ENCODE peak calls at places on chromosome 12, in eight cellular contexts. One of them, this sample, is unnamed. For H3K4me1, the result is how much of the 10 kb centered on the place peaks cover.

GRCh38 chr12:98635657-98636323 is 8.8 kb downstream of the IKBIP start:
- DNase-seq in neuronal stem cell: no peak
- DNase-seq in effector memory CD4-positive, alpha-beta T cell: no peak
- DNase-seq in MM.1S: no peak
- DNase-seq in transverse colon: no peak
- DNase-seq in cardiac muscle cell: peak
- DNase-seq in naive thymus-derived CD4-positive, alpha-beta T cell: no peak
- DNase-seq in fibroblast of lung: peak
- DNase-seq in this sample: peak

GRCh38 chr12:12685305-12685704 is 10.7 kb downstream of the GPR19 start:
- DNase-seq in neuronal stem cell: peak
- DNase-seq in effector memory CD4-positive, alpha-beta T cell: no peak
- DNase-seq in MM.1S: no peak
- DNase-seq in transverse colon: no peak
- DNase-seq in cardiac muscle cell: no peak
- DNase-seq in naive thymus-derived CD4-positive, alpha-beta T cell: no peak
- DNase-seq in fibroblast of lung: no peak
- DNase-seq in this sample: no peak

GRCh38 chr12:28629691-28630090 is 439.4 kb downstream of the CCDC91 start:
- DNase-seq in neuronal stem cell: no peak
- DNase-seq in effector memory CD4-positive, alpha-beta T cell: no peak
- DNase-seq in MM.1S: no peak
- DNase-seq in transverse colon: no peak
- DNase-seq in cardiac muscle cell: no peak
- DNase-seq in naive thymus-derived CD4-positive, alpha-beta T cell: no peak
- DNase-seq in fibroblast of lung: no peak
- DNase-seq in this sample: no peak

GRCh38 chr12:98229539-98229921 is 285.9 kb upstream of the TMPO start:
- DNase-seq in neuronal stem cell: no peak
- DNase-seq in effector memory CD4-positive, alpha-beta T cell: no peak
- DNase-seq in MM.1S: no peak
- DNase-seq in transverse colon: no peak
- DNase-seq in cardiac muscle cell: no peak
- DNase-seq in naive thymus-derived CD4-positive, alpha-beta T cell: no peak
- DNase-seq in fibroblast of lung: no peak
- DNase-seq in this sample: no peak

GRCh38 chr12:9922429-9922828 is 9.7 kb downstream of the CLEC2A start:
- DNase-seq in neuronal stem cell: no peak
- DNase-seq in effector memory CD4-positive, alpha-beta T cell: no peak
- DNase-seq in MM.1S: peak
- DNase-seq in transverse colon: no peak
- DNase-seq in cardiac muscle cell: no peak
- DNase-seq in naive thymus-derived CD4-positive, alpha-beta T cell: no peak
- DNase-seq in fibroblast of lung: no peak
- DNase-seq in this sample: no peak

GRCh38 chr12:18158774-18159557 is 69.0 kb upstream of the RERGL start:
- DNase-seq in neuronal stem cell: no peak
- DNase-seq in effector memory CD4-positive, alpha-beta T cell: peak
- DNase-seq in MM.1S: peak
- DNase-seq in transverse colon: no peak
- DNase-seq in cardiac muscle cell: peak
- DNase-seq in naive thymus-derived CD4-positive, alpha-beta T cell: peak
- DNase-seq in fibroblast of lung: peak
- DNase-seq in this sample: peak

GRCh38 chr12:121124402-121125109 is 8.1 kb upstream of the P2RX7 start:
- DNase-seq in neuronal stem cell: no peak
- DNase-seq in effector memory CD4-positive, alpha-beta T cell: no peak
- DNase-seq in MM.1S: no peak
- DNase-seq in transverse colon: no peak
- DNase-seq in cardiac muscle cell: no peak
- DNase-seq in naive thymus-derived CD4-positive, alpha-beta T cell: no peak
- DNase-seq in fibroblast of lung: peak
- DNase-seq in this sample: no peak

GRCh38 chr12:120327593-120327992 is at the start of gene PLA2G1B:
- DNase-seq in neuronal stem cell: no peak
- DNase-seq in effector memory CD4-positive, alpha-beta T cell: no peak
- DNase-seq in MM.1S: no peak
- DNase-seq in transverse colon: no peak
- DNase-seq in cardiac muscle cell: no peak
- DNase-seq in naive thymus-derived CD4-positive, alpha-beta T cell: no peak
- DNase-seq in fibroblast of lung: no peak
- DNase-seq in this sample: no peak

GRCh38 chr12:18383203-18383602 is 121.9 kb downstream of the PIK3C2G start:
- DNase-seq in neuronal stem cell: peak
- DNase-seq in effector memory CD4-positive, alpha-beta T cell: no peak
- DNase-seq in MM.1S: no peak
- DNase-seq in transverse colon: no peak
- DNase-seq in cardiac muscle cell: peak
- DNase-seq in naive thymus-derived CD4-positive, alpha-beta T cell: no peak
- DNase-seq in fibroblast of lung: peak
- DNase-seq in this sample: no peak

GRCh38 chr12:79597910-79598309 is 92.9 kb downstream of the PAWR start:
- DNase-seq in neuronal stem cell: no peak
- DNase-seq in effector memory CD4-positive, alpha-beta T cell: no peak
- DNase-seq in MM.1S: no peak
- DNase-seq in transverse colon: no peak
- DNase-seq in cardiac muscle cell: no peak
- DNase-seq in naive thymus-derived CD4-positive, alpha-beta T cell: no peak
- DNase-seq in fibroblast of lung: no peak
- DNase-seq in this sample: no peak

GRCh38 chr12:6608592-6609311 is 1.6 kb upstream of the CHD4 start:
- DNase-seq in neuronal stem cell: no peak
- DNase-seq in effector memory CD4-positive, alpha-beta T cell: no peak
- DNase-seq in MM.1S: no peak
- DNase-seq in transverse colon: no peak
- DNase-seq in cardiac muscle cell: no peak
- DNase-seq in naive thymus-derived CD4-positive, alpha-beta T cell: no peak
- DNase-seq in fibroblast of lung: peak
- DNase-seq in this sample: peak

GRCh38 chr12:47715393-47715876 is 9.6 kb upstream of the RPAP3 start:
- DNase-seq in neuronal stem cell: peak
- DNase-seq in effector memory CD4-positive, alpha-beta T cell: peak
- DNase-seq in MM.1S: peak
- DNase-seq in transverse colon: peak
- DNase-seq in cardiac muscle cell: peak
- DNase-seq in naive thymus-derived CD4-positive, alpha-beta T cell: peak
- DNase-seq in fibroblast of lung: peak
- DNase-seq in this sample: peak

GRCh38 chr12:91215940-91216454 is 33.4 kb upstream of the DCN start:
- DNase-seq in neuronal stem cell: no peak
- DNase-seq in effector memory CD4-positive, alpha-beta T cell: no peak
- DNase-seq in MM.1S: no peak
- DNase-seq in transverse colon: no peak
- DNase-seq in cardiac muscle cell: no peak
- DNase-seq in naive thymus-derived CD4-positive, alpha-beta T cell: no peak
- DNase-seq in fibroblast of lung: peak
- DNase-seq in this sample: no peak

GRCh38 chr12:122371475-122372045 is 50.9 kb downstream of the CLIP1 start:
- DNase-seq in neuronal stem cell: no peak
- DNase-seq in effector memory CD4-positive, alpha-beta T cell: no peak
- DNase-seq in MM.1S: no peak
- DNase-seq in transverse colon: no peak
- DNase-seq in cardiac muscle cell: no peak
- DNase-seq in naive thymus-derived CD4-positive, alpha-beta T cell: no peak
- DNase-seq in fibroblast of lung: no peak
- DNase-seq in this sample: no peak

GRCh38 chr12:99810718-99811593 is 163.4 kb downstream of the GARIN6 start:
- DNase-seq in neuronal stem cell: no peak
- DNase-seq in effector memory CD4-positive, alpha-beta T cell: no peak
- DNase-seq in MM.1S: peak
- DNase-seq in transverse colon: no peak
- DNase-seq in cardiac muscle cell: no peak
- DNase-seq in naive thymus-derived CD4-positive, alpha-beta T cell: no peak
- DNase-seq in fibroblast of lung: peak
- DNase-seq in this sample: peak

GRCh38 chr12:91877022-91877421 is 268.6 kb downstream of the BTG1 start:
- DNase-seq in neuronal stem cell: no peak
- DNase-seq in effector memory CD4-positive, alpha-beta T cell: peak
- DNase-seq in MM.1S: no peak
- DNase-seq in transverse colon: peak
- DNase-seq in cardiac muscle cell: no peak
- DNase-seq in naive thymus-derived CD4-positive, alpha-beta T cell: peak
- DNase-seq in fibroblast of lung: peak
- DNase-seq in this sample: peak

GRCh38 chr12:28253175-28253641 is 63.0 kb downstream of the CCDC91 start:
- DNase-seq in neuronal stem cell: no peak
- DNase-seq in effector memory CD4-positive, alpha-beta T cell: no peak
- DNase-seq in MM.1S: peak
- DNase-seq in transverse colon: no peak
- DNase-seq in cardiac muscle cell: no peak
- DNase-seq in naive thymus-derived CD4-positive, alpha-beta T cell: peak
- DNase-seq in fibroblast of lung: peak
- DNase-seq in this sample: no peak

GRCh38 chr12:6062427-6063378 is 61.8 kb downstream of the VWF start:
- DNase-seq in neuronal stem cell: peak
- DNase-seq in effector memory CD4-positive, alpha-beta T cell: no peak
- DNase-seq in MM.1S: peak
- DNase-seq in transverse colon: peak
- DNase-seq in cardiac muscle cell: peak
- DNase-seq in naive thymus-derived CD4-positive, alpha-beta T cell: peak
- DNase-seq in fibroblast of lung: peak
- DNase-seq in this sample: peak

GRCh38 chr12:95203477-95203843 is 13.8 kb downstream of the FGD6 start:
- DNase-seq in neuronal stem cell: no peak
- DNase-seq in effector memory CD4-positive, alpha-beta T cell: no peak
- DNase-seq in MM.1S: no peak
- DNase-seq in transverse colon: no peak
- DNase-seq in cardiac muscle cell: no peak
- DNase-seq in naive thymus-derived CD4-positive, alpha-beta T cell: no peak
- DNase-seq in fibroblast of lung: no peak
- DNase-seq in this sample: no peak
- H3K4me1 ChIP-seq in neuronal stem cell: under half
- H3K4me1 ChIP-seq in effector memory CD4-positive, alpha-beta T cell: under half
- H3K4me1 ChIP-seq in MM.1S: under half
- H3K4me1 ChIP-seq in transverse colon: half or more
- H3K4me1 ChIP-seq in cardiac muscle cell: half or more
- H3K4me1 ChIP-seq in naive thymus-derived CD4-positive, alpha-beta T cell: under half
- H3K4me1 ChIP-seq in fibroblast of lung: under half
- H3K4me1 ChIP-seq in this sample: half or more

DNA sequence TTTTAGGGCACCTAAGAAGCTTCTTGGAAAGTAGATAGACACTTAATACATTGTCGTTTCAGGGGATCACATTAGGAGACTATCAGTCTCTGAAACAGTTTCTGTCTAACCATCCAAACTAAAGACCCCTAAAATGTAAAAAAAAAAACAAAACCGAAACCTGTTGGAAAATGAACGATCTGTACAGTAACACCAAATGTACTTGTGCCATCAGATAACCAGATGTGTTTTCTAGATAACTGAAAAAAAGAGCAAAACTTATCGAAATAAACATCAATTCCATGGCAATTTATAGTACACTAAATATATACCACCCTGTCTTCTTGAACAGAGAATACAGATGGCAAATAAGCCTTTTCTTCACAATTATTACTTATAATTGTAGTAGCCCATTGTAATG is 2.0 kb downstream of the LDHB start:
- DNase-seq in neuronal stem cell: no peak
- DNase-seq in effector memory CD4-positive, alpha-beta T cell: no peak
- DNase-seq in MM.1S: no peak
- DNase-seq in transverse colon: no peak
- DNase-seq in cardiac muscle cell: no peak
- DNase-seq in naive thymus-derived CD4-positive, alpha-beta T cell: no peak
- DNase-seq in fibroblast of lung: no peak
- DNase-seq in this sample: no peak
- H3K4me1 ChIP-seq in neuronal stem cell: under half
- H3K4me1 ChIP-seq in effector memory CD4-positive, alpha-beta T cell: under half
- H3K4me1 ChIP-seq in MM.1S: under half
- H3K4me1 ChIP-seq in transverse colon: under half
- H3K4me1 ChIP-seq in cardiac muscle cell: under half
- H3K4me1 ChIP-seq in naive thymus-derived CD4-positive, alpha-beta T cell: half or more
- H3K4me1 ChIP-seq in fibroblast of lung: under half
- H3K4me1 ChIP-seq in this sample: under half

GRCh38 chr12:130904064-130904463 is 32.2 kb downstream of the RAN start:
- DNase-seq in neuronal stem cell: no peak
- DNase-seq in effector memory CD4-positive, alpha-beta T cell: no peak
- DNase-seq in MM.1S: no peak
- DNase-seq in transverse colon: no peak
- DNase-seq in cardiac muscle cell: no peak
- DNase-seq in naive thymus-derived CD4-positive, alpha-beta T cell: no peak
- DNase-seq in fibroblast of lung: no peak
- DNase-seq in this sample: no peak

GRCh38 chr12:130911933-130912332 is 40.1 kb downstream of the RAN start:
- DNase-seq in neuronal stem cell: no peak
- DNase-seq in effector memory CD4-positive, alpha-beta T cell: no peak
- DNase-seq in MM.1S: no peak
- DNase-seq in transverse colon: no peak
- DNase-seq in cardiac muscle cell: no peak
- DNase-seq in naive thymus-derived CD4-positive, alpha-beta T cell: no peak
- DNase-seq in fibroblast of lung: no peak
- DNase-seq in this sample: no peak

GRCh38 chr12:130911193-130911592 is 39.3 kb downstream of the RAN start:
- DNase-seq in neuronal stem cell: no peak
- DNase-seq in effector memory CD4-positive, alpha-beta T cell: no peak
- DNase-seq in MM.1S: no peak
- DNase-seq in transverse colon: no peak
- DNase-seq in cardiac muscle cell: no peak
- DNase-seq in naive thymus-derived CD4-positive, alpha-beta T cell: no peak
- DNase-seq in fibroblast of lung: no peak
- DNase-seq in this sample: no peak

GRCh38 chr12:130909111-130909510 is 37.2 kb downstream of the RAN start:
- DNase-seq in neuronal stem cell: no peak
- DNase-seq in effector memory CD4-positive, alpha-beta T cell: no peak
- DNase-seq in MM.1S: no peak
- DNase-seq in transverse colon: no peak
- DNase-seq in cardiac muscle cell: no peak
- DNase-seq in naive thymus-derived CD4-positive, alpha-beta T cell: no peak
- DNase-seq in fibroblast of lung: no peak
- DNase-seq in this sample: no peak
- H3K4me1 ChIP-seq in neuronal stem cell: under half
- H3K4me1 ChIP-seq in effector memory CD4-positive, alpha-beta T cell: under half
- H3K4me1 ChIP-seq in MM.1S: under half
- H3K4me1 ChIP-seq in transverse colon: under half
- H3K4me1 ChIP-seq in cardiac muscle cell: under half
- H3K4me1 ChIP-seq in naive thymus-derived CD4-positive, alpha-beta T cell: under half
- H3K4me1 ChIP-seq in fibroblast of lung: under half
- H3K4me1 ChIP-seq in this sample: under half

DNA sequence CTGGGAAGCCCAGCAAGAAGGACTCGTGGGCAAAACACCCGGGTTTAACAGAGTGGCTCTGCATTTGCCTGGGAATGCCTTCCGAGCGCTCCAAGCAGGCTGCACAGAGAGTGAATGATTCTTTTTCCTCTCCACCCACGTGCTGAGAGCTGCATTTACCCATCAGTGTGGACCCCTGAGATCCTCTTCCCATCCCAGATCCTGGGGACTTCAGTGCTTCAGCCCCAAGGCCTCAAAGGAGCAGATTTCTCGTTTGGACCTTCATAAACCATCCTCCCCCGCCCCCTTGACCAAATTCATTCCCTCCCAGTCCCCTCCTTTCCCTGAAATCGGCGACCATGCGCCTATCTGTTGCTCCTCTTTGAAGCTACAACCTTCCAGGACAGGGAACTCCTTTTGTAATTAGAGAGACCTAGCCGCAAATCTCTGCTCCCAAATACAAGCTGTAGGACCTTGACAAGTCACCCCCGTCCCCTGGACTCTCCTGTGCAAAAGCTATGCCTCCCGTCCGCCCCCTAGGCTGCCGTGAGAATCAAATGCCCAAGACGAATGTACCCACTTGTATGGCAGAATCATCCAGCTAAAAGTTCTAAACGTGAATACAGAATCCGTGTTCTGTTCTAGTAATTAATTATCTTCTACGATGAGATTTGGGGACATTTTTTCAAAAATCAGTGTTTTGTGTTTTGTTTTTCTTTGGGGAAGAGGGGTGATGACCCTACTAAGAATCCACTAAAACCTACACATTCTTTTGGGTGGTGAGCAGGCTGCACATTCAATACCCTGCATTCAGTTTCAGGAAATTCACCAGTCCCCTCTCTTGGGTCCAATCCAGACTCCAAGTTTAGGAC is 8.8 kb downstream of the TBX5 start:
- DNase-seq in neuronal stem cell: no peak
- DNase-seq in effector memory CD4-positive, alpha-beta T cell: no peak
- DNase-seq in MM.1S: no peak
- DNase-seq in transverse colon: no peak
- DNase-seq in cardiac muscle cell: no peak
- DNase-seq in naive thymus-derived CD4-positive, alpha-beta T cell: no peak
- DNase-seq in fibroblast of lung: peak
- DNase-seq in this sample: no peak
- H3K4me1 ChIP-seq in neuronal stem cell: under half
- H3K4me1 ChIP-seq in effector memory CD4-positive, alpha-beta T cell: under half
- H3K4me1 ChIP-seq in MM.1S: under half
- H3K4me1 ChIP-seq in transverse colon: under half
- H3K4me1 ChIP-seq in cardiac muscle cell: half or more
- H3K4me1 ChIP-seq in naive thymus-derived CD4-positive, alpha-beta T cell: under half
- H3K4me1 ChIP-seq in fibroblast of lung: under half
- H3K4me1 ChIP-seq in this sample: under half

This sample was measured in OCI-LY7.